ENCODE peak calls at places on chromosome 16, in eight cellular contexts. I is cardiac fibroblast, V is cardiac muscle cell, W is skeletal muscle cell, L is breast epithelium, D is endodermal cell, B is testis, C is brain microvascular endothelial cell. F is an unnamed sample.

GRCh38 chr16:12871784-12872183 is 29.6 kb upstream of the SHISA9 start:
- DNase-seq in D (no peak), I (no peak), C (no peak), W (no peak), B (no peak), V (no peak), L (no peak), F (no peak)

GRCh38 chr16:67394271-67395104 is 1.2 kb upstream of the TPPP3 start:
- DNase-seq in C (no peak), B (no peak), V (peak; percentile 25), W (no peak), I (no peak), D (peak; percentile 71), L (no peak), F (no peak)

GRCh38 chr16:17448640-17449638 is 21.8 kb downstream of the XYLT1 start:
- DNase-seq in D (no peak), I (no peak), C (no peak), W (no peak), L (no peak), B (no peak), V (no peak), F (no peak)

GRCh38 chr16:57956924-57957323 is 14.0 kb downstream of the CNGB1 start:
- DNase-seq in W (no peak), B (no peak), C (no peak), I (no peak), D (no peak), V (no peak), L (no peak), F (no peak)

GRCh38 chr16:11949527-11949926 is 7.7 kb upstream of the NPIPB2 start:
- DNase-seq in D (peak; percentile 84), C (peak; percentile 38), W (no peak), I (peak; percentile 45), L (no peak), V (peak; percentile 77), B (peak; percentile 58), F (peak; percentile 22)

GRCh38 chr16:12158428-12158827 is 181.9 kb downstream of the SNX29 start:
- DNase-seq in B (no peak), D (no peak), V (no peak), W (peak; percentile 90), C (peak; percentile 87), L (no peak), I (peak; percentile 62), F (peak; percentile 99)

GRCh38 chr16:53864819-53865491 is 161.0 kb downstream of the FTO start:
- DNase-seq in C (no peak), L (no peak), D (no peak), B (no peak), W (no peak), I (no peak), V (no peak), F (peak; percentile 51)

GRCh38 chr16:3553138-3553923 is 23.9 kb downstream of the NLRC3 start:
- DNase-seq in V (no peak), L (no peak), C (no peak), D (peak; percentile 73), B (no peak), I (no peak), W (no peak), F (no peak)

GRCh38 chr16:87068316-87068715 is 248.9 kb downstream of the C16orf95 start:
- DNase-seq in B (no peak), I (no peak), L (no peak), D (peak; percentile 27), W (no peak), V (no peak), C (no peak), F (no peak)

GRCh38 chr16:11914210-11914758 is 1.5 kb downstream of the GSPT1 start:
- DNase-seq in L (no peak), W (no peak), C (no peak), I (no peak), V (no peak), D (no peak), B (no peak), F (no peak)

GRCh38 chr16:27779719-27780161 is 229.8 kb downstream of the KATNIP start:
- DNase-seq in B (peak; percentile 55), L (peak; percentile 30), I (peak; percentile 50), C (peak; percentile 25), V (peak; percentile 58), D (peak; percentile 92), W (no peak), F (peak; percentile 26)

GRCh38 chr16:4625617-4626159 is 1.1 kb downstream of the MGRN1 start:
- DNase-seq in B (no peak), D (no peak), W (no peak), C (no peak), L (no peak), V (no peak), I (no peak), F (no peak)

GRCh38 chr16:4624827-4625616 is 396 bp downstream of the MGRN1 start:
- DNase-seq in B (peak; percentile 72), C (peak; percentile 70), L (peak; percentile 60), W (peak; percentile 36), V (peak; percentile 61), D (peak; percentile 93), I (peak; percentile 75), F (peak; percentile 72)

GRCh38 chr16:4623593-4623992 is 1.0 kb upstream of the MGRN1 start:
- DNase-seq in L (no peak), C (no peak), V (no peak), I (no peak), B (no peak), W (no peak), D (no peak), F (no peak)

GRCh38 chr16:4624015-4624826 is at the start of gene MGRN1:
- DNase-seq in L (peak; percentile 93), V (peak; percentile 98), D (peak; percentile 97), B (peak; percentile 96), W (peak; percentile 95), I (peak; percentile 98), C (peak; percentile 96), F (peak; percentile 98)

GRCh38 chr16:4626396-4626795 is 1.8 kb downstream of the MGRN1 start:
- DNase-seq in V (no peak), B (no peak), W (no peak), D (no peak), C (no peak), L (no peak), I (no peak), F (no peak)
- H3K4me3 ChIP-seq in V (no peak overlapping the region), B (no peak overlapping the region), W (peak overlapping the region; percentile 86), D (peak overlapping the region; percentile 86), C (peak overlapping the region; percentile 83), L (no peak overlapping the region), I (peak overlapping the region; percentile 95), F (peak overlapping the region; percentile 77)

DNA sequence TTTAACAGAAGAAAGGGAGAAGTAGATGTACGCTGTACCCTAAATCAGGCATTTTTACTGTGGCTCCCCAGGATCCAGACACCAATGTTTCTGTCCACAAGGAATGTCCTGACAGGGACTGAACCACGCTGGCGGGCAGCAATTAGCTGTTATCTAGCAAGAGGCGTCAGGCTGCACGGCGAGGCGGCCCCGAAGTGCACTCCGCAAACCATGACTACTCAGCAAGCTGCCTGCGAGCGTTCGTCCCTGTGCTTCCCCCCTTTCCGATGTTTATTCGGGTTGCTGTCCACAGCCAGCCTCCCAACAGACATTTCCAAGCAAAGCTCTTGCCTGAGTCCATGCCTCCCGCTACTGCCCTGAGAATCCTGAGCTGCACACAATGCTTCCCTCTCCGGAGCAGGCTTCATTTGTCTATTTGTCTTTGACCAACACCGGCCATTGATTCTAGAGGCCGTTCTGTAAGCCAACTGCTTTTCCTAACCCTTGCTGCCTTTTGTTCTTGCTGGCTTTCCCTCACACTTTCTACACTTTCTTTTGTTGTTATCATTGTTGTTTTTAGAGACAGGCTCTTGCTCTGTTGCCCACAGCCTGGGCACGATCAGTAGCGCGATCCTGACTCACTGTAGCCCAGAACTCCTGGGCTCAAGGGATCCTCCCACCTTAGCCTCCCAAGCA is 55.5 kb upstream of the CNEP1R1 start:
- DNase-seq in I (peak; percentile 15), V (peak; percentile 62), C (peak; percentile 5), W (no peak), B (peak; percentile 27), D (no peak), L (no peak), F (peak; percentile 3)
- H3K4me3 ChIP-seq in I (no peak overlapping the region), V (no peak overlapping the region), C (no peak overlapping the region), W (no peak overlapping the region), B (no peak overlapping the region), D (no peak overlapping the region), L (no peak overlapping the region), F (no peak overlapping the region)

GRCh38 chr16:69804283-69804682 is 42.2 kb downstream of the WWP2 start:
- DNase-seq in B (no peak), I (no peak), V (no peak), W (no peak), L (no peak), D (no peak), C (no peak), F (no peak)

GRCh38 chr16:69796285-69797118 is 34.4 kb downstream of the WWP2 start:
- DNase-seq in L (no peak), B (peak; percentile 41), D (peak; percentile 70), W (peak; percentile 32), V (peak; percentile 78), I (peak; percentile 85), C (peak; percentile 47), F (no peak)

GRCh38 chr16:69798466-69798865 is 36.3 kb downstream of the WWP2 start:
- DNase-seq in L (no peak), V (peak; percentile 46), W (no peak), D (peak; percentile 58), I (peak; percentile 20), B (peak; percentile 43), C (peak; percentile 28), F (no peak)

DNA sequence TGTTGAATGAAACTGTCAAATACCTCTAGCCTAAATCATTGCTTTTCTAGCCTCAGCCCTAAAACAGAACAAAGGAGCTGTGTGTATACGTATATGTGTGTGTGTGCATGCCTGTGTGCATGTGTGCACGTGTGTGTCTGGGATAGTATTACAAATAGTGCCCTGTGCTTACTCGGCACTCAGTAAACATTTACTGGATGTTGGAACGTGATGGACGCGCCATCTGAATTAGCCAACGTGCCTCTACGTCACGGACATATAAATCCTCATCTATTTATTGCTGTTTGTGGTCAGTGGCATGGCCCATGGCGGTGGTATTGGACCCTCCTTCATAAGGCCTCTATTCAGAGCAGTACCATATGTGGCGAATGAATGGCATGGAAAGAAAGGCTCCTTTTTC is 37.5 kb downstream of the WWP2 start:
- DNase-seq in V (no peak), C (no peak), D (no peak), L (no peak), W (peak; percentile 25), I (no peak), B (no peak), F (no peak)
- H3K4me3 ChIP-seq in V (no peak overlapping the region), C (no peak overlapping the region), D (no peak overlapping the region), L (no peak overlapping the region), W (no peak overlapping the region), I (no peak overlapping the region), B (no peak overlapping the region), F (no peak overlapping the region)

GRCh38 chr16:75202069-75202590 is 4.8 kb downstream of the CTRB2 start:
- DNase-seq in C (no peak), I (no peak), D (peak; percentile 25), W (no peak), V (no peak), L (no peak), B (no peak), F (no peak)

GRCh38 chr16:75195811-75196790 is 10.9 kb downstream of the CTRB2 start:
- DNase-seq in B (no peak), V (no peak), C (no peak), D (peak; percentile 42), I (no peak), L (peak; percentile 10), W (no peak), F (no peak)

GRCh38 chr16:75196826-75197225 is 10.1 kb downstream of the CTRB2 start:
- DNase-seq in D (peak; percentile 52), I (no peak), W (no peak), C (no peak), V (no peak), B (no peak), L (no peak), F (no peak)

GRCh38 chr16:75197522-75198134 is 9.3 kb downstream of the CTRB2 start:
- DNase-seq in C (no peak), I (peak; percentile 26), W (no peak), B (no peak), L (no peak), V (no peak), D (peak; percentile 60), F (no peak)

GRCh38 chr16:75198135-75198600 is 8.8 kb downstream of the CTRB2 start:
- DNase-seq in I (peak; percentile 64), C (peak; percentile 12), B (no peak), L (no peak), V (no peak), D (peak; percentile 46), W (no peak), F (no peak)
- H3K4me3 ChIP-seq in I (peak overlapping the region; percentile 51), C (no peak overlapping the region), B (no peak overlapping the region), L (no peak overlapping the region), V (no peak overlapping the region), D (no peak overlapping the region), W (no peak overlapping the region), F (no peak overlapping the region)